ENCODE peak calls at places on chromosome 21, in nine cellular contexts. T, S, Q, C, U, I, F, V and W are unnamed samples.

GRCh38 chr21:40118527-40118926 is 251.3 kb downstream of the PCP4 start:
- DNase-seq in T (no peak), S (no peak), Q (no peak), C (no peak), U (no peak), I (no peak), F (no peak), V (no peak), W (no peak)

GRCh38 chr21:14632359-14632758 is 86.2 kb upstream of the SAMSN1 start:
- DNase-seq in T (no peak), S (no peak), Q (no peak), C (no peak), U (no peak), I (no peak), F (no peak), V (no peak), W (no peak)

GRCh38 chr21:36747815-36748381 is 49.0 kb downstream of the SIM2 start:
- DNase-seq in T (peak; percentile 63), S (peak; percentile 60), Q (peak; percentile 82), C (no peak), U (no peak), I (no peak), F (peak; percentile 66), V (peak; percentile 86), W (peak; percentile 42)

GRCh38 chr21:35868005-35868868 is 192.1 kb downstream of the SETD4 start:
- DNase-seq in T (no peak), S (no peak), Q (no peak), C (no peak), U (no peak), I (no peak), F (no peak), V (no peak), W (no peak)

GRCh38 chr21:28111151-28111619 is 881.5 kb downstream of the LTN1 start:
- DNase-seq in T (peak; percentile 97), S (peak; percentile 39), Q (peak; percentile 83), C (no peak), U (no peak), I (peak; percentile 99), F (no peak), V (peak; percentile 62), W (peak; percentile 95)

GRCh38 chr21:37149411-37149810 is 76.4 kb downstream of the TTC3 start:
- DNase-seq in T (peak; percentile 90), S (no peak), Q (no peak), C (no peak), U (no peak), I (peak; percentile 87), F (no peak), V (no peak), W (peak; percentile 85)

GRCh38 chr21:36355868-36356267 is 29.3 kb upstream of the CHAF1B start:
- DNase-seq in T (no peak), S (no peak), Q (no peak), C (no peak), U (no peak), I (no peak), F (no peak), V (no peak), W (no peak)

GRCh38 chr21:36210779-36211659 is 54.4 kb downstream of the DOP1B start:
- DNase-seq in T (peak; percentile 13), S (no peak), Q (no peak), C (no peak), U (no peak), I (no peak), F (no peak), V (no peak), W (no peak)

GRCh38 chr21:35059742-35060141 is 10.6 kb upstream of the RUNX1 start:
- DNase-seq in T (peak; percentile 24), S (no peak), Q (no peak), C (no peak), U (no peak), I (no peak), F (no peak), V (no peak), W (no peak)

GRCh38 chr21:26388731-26389231 is 184.3 kb downstream of the CYYR1 start:
- DNase-seq in T (peak; percentile 61), S (no peak), Q (peak; percentile 44), C (no peak), U (no peak), I (peak; percentile 29), F (no peak), V (no peak), W (peak; percentile 77)

GRCh38 chr21:33434770-33435360 is 31.7 kb downstream of the IFNGR2 start:
- DNase-seq in T (peak; percentile 93), S (no peak), Q (no peak), C (no peak), U (no peak), I (peak; percentile 96), F (no peak), V (no peak), W (peak; percentile 93)

GRCh38 chr21:35593000-35593502 is 467.3 kb downstream of the SETD4 start:
- DNase-seq in T (peak; percentile 69), S (no peak), Q (no peak), C (no peak), U (no peak), I (peak; percentile 65), F (no peak), V (no peak), W (peak; percentile 61)

GRCh38 chr21:34888569-34889286 is 160.4 kb downstream of the RUNX1 start:
- DNase-seq in T (peak; percentile 98), S (peak; percentile 96), Q (peak; percentile 90), C (peak; percentile 58), U (peak; percentile 68), I (peak; percentile 95), F (peak; percentile 85), V (peak; percentile 96), W (peak; percentile 95)

GRCh38 chr21:34039678-34040382 is 33.5 kb upstream of the MRPS6 start:
- DNase-seq in T (no peak), S (no peak), Q (no peak), C (no peak), U (no peak), I (no peak), F (no peak), V (no peak), W (no peak)

GRCh38 chr21:36516271-36516670 is 36.3 kb upstream of the CLDN14 start:
- DNase-seq in T (peak; percentile 18), S (no peak), Q (no peak), C (no peak), U (no peak), I (no peak), F (no peak), V (no peak), W (no peak)

GRCh38 chr21:31276663-31277062 is 67.4 kb downstream of the TIAM1 start:
- DNase-seq in T (no peak), S (no peak), Q (no peak), C (no peak), U (no peak), I (no peak), F (no peak), V (no peak), W (no peak)

GRCh38 chr21:36200089-36200561 is 43.5 kb downstream of the DOP1B start:
- DNase-seq in T (no peak), S (no peak), Q (no peak), C (no peak), U (no peak), I (no peak), F (no peak), V (no peak), W (no peak)

GRCh38 chr21:37915516-37915915 is 741 bp downstream of the KCNJ6 start:
- DNase-seq in T (peak; percentile 19), S (no peak), Q (no peak), C (no peak), U (no peak), I (no peak), F (no peak), V (peak; percentile 3), W (no peak)

GRCh38 chr21:34223376-34223775 is 140.4 kb upstream of the KCNE2 start:
- DNase-seq in T (no peak), S (no peak), Q (no peak), C (no peak), U (no peak), I (no peak), F (no peak), V (no peak), W (no peak)

DNA sequence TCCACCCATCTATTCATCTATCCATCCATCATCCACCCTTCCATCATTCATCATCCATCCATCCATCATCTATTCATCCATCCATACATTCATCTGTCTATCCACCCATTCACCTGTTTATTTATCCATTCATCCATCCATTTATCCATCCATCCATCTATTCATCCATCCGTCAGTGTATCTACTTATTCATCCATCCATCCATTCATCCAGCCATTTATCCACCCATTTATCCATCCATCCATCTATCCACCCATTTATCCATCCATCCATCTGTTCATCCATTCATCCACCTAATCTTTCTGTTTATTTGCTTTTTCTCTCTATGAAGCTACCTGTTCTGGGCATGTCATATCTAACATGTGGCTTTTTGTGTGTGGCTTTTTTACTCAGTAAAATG is 115.4 kb downstream of the CRYAA start:
- DNase-seq in T (no peak), S (no peak), Q (no peak), C (no peak), U (no peak), I (no peak), F (no peak), V (no peak), W (no peak)
- H3K4me3 ChIP-seq in T (no peak overlapping the region), S (no peak overlapping the region), Q (no peak overlapping the region), C (no peak overlapping the region), U (no peak overlapping the region), I (no peak overlapping the region), F (no peak overlapping the region), V (no peak overlapping the region), W (no peak overlapping the region)

GRCh38 chr21:32335601-32336575 is 37.2 kb downstream of the MRAP start:
- DNase-seq in T (no peak), S (no peak), Q (no peak), C (no peak), U (no peak), I (no peak), F (no peak), V (no peak), W (peak; percentile 34)
- H3K4me3 ChIP-seq in T (no peak overlapping the region), S (no peak overlapping the region), Q (no peak overlapping the region), C (no peak overlapping the region), U (no peak overlapping the region), I (no peak overlapping the region), F (no peak overlapping the region), V (no peak overlapping the region), W (no peak overlapping the region)

DNA sequence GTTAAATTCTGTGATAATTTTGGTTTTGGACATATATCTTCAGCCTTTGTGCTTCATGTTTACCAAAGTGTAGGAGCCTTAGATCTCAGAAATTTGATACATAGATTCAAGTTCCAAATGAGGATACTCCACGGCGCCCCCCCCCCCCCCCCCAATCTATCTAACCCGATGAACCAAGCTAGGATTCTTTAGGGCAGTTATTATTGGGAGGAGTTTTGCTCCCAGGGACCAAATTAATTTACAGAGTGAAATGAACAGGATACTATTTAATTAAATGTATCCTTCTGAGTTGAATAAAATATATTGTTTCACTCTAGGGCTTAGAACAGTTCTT is 3.2 kb downstream of the USP25 start:
- DNase-seq in T (no peak), S (no peak), Q (no peak), C (no peak), U (no peak), I (no peak), F (no peak), V (no peak), W (no peak)
- H3K4me3 ChIP-seq in T (peak overlapping the region; percentile 99), S (no peak overlapping the region), Q (no peak overlapping the region), C (peak overlapping the region; percentile 76), U (peak overlapping the region; percentile 66), I (no peak overlapping the region), F (no peak overlapping the region), V (peak overlapping the region; percentile 97), W (peak overlapping the region; percentile 90)

DNA sequence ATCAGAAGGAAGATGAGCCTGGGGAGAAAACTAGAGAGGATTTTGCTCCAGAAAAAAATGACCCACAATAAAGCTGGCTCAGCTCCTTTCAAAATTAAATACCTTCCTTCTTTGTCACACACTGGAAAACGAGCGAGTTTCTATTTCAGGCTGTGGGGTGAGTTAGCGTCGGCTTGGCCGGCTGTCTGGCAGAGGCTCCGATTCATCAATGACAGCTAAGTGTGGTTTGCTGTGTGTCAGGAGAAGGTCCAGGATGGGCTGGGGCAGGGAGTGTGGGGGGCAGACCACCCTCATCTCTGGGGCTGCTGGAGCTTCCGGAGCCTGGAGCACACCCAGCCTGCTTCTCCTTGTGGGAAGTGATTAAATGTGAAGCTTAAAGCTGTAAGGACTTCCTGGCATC is 120.2 kb downstream of the ETS2 start:
- DNase-seq in T (peak; percentile 92), S (peak; percentile 55), Q (no peak), C (no peak), U (no peak), I (peak; percentile 94), F (no peak), V (peak; percentile 44), W (peak; percentile 88)
- H3K4me3 ChIP-seq in T (peak overlapping the region; percentile 61), S (peak overlapping the region; percentile 5), Q (no peak overlapping the region), C (peak overlapping the region; percentile 55), U (no peak overlapping the region), I (no peak overlapping the region), F (no peak overlapping the region), V (no peak overlapping the region), W (peak overlapping the region; percentile 39)